ENCODE peak calls at places on chromosomes 5 and 9, in five cellular contexts. O is right cardiac atrium, X is H9, N is cardiac muscle cell, J is tibial nerve. S is an unnamed sample.

GRCh38 chr5:57209316-57210040 is 35.6 kb downstream of the GPBP1 start:
- DNase-seq in O (no peak), J (no peak), N (no peak), X (no peak), S (no peak)

GRCh38 chr9:134099123-134099761 is 31.4 kb upstream of the BRD3 start:
- DNase-seq in J (no peak), O (no peak), X (peak; percentile 71), N (peak; percentile 33), S (no peak)

GRCh38 chr9:130500340-130500771 is 55.6 kb downstream of the ASS1 start:
- DNase-seq in O (no peak), J (no peak), N (no peak), X (no peak), S (no peak)

GRCh38 chr5:141475625-141476131 is at the start of gene PCDHGC3:
- DNase-seq in N (peak; percentile 98), X (peak; percentile 94), J (peak; percentile 79), O (peak; percentile 96), S (peak; percentile 93)

GRCh38 chr5:3010953-3011763 is 259.7 kb upstream of the IRX2 start:
- DNase-seq in O (no peak), X (no peak), J (no peak), N (no peak), S (no peak)

GRCh38 chr9:98310752-98311392 is 55.4 kb upstream of the TBC1D2 start:
- DNase-seq in O (no peak), J (no peak), X (no peak), N (no peak), S (peak; percentile 18)

GRCh38 chr5:143119301-143119769 is 284.2 kb downstream of the NR3C1 start:
- DNase-seq in O (no peak), X (no peak), J (no peak), N (no peak), S (no peak)

GRCh38 chr5:72747826-72748225 is 68.6 kb upstream of the TNPO1 start:
- DNase-seq in J (no peak), X (no peak), N (peak; percentile 34), O (no peak), S (no peak)

GRCh38 chr5:172782169-172783039 is 11.4 kb upstream of the DUSP1 start:
- DNase-seq in N (peak; percentile 36), X (no peak), O (no peak), J (no peak), S (no peak)

GRCh38 chr5:128665747-128666355 is 127.8 kb upstream of the FBN2 start:
- DNase-seq in N (no peak), X (no peak), O (no peak), J (no peak), S (no peak)

GRCh38 chr9:136726631-136727191 is 14.3 kb downstream of the DIPK1B start:
- DNase-seq in J (no peak), X (no peak), N (no peak), O (peak; percentile 54), S (no peak)
- H3K4me1 ChIP-seq in J (peaks cover 23% of the 10 kb centered on the region), X (no peaks in the 10 kb centered on the region), N (peaks cover 13% of the 10 kb centered on the region), O (peaks cover 8% of the 10 kb centered on the region), S (peaks cover 44% of the 10 kb centered on the region)

GRCh38 chr9:125894566-125894965 is 147.4 kb downstream of the PBX3 start:
- DNase-seq in X (no peak), O (no peak), J (no peak), N (no peak), S (no peak)
- H3K4me1 ChIP-seq in X (peaks cover 2% of the 10 kb centered on the region), O (no peaks in the 10 kb centered on the region), J (peaks cover 7% of the 10 kb centered on the region), N (peaks cover 15% of the 10 kb centered on the region), S (no peaks in the 10 kb centered on the region)

GRCh38 chr9:115103746-115104477 is 14.0 kb downstream of the TNC start:
- DNase-seq in X (no peak), O (no peak), J (no peak), N (no peak), S (no peak)
- H3K4me1 ChIP-seq in X (peaks cover 2% of the 10 kb centered on the region), O (no peaks in the 10 kb centered on the region), J (no peaks in the 10 kb centered on the region), N (no peaks in the 10 kb centered on the region), S (no peaks in the 10 kb centered on the region)

GRCh38 chr9:112032009-112032408 is 135.4 kb downstream of the UGCG start:
- DNase-seq in O (no peak), X (no peak), J (no peak), N (no peak), S (no peak)
- H3K4me1 ChIP-seq in O (no peaks in the 10 kb centered on the region), X (peaks cover 3% of the 10 kb centered on the region), J (peaks cover 9% of the 10 kb centered on the region), N (peaks cover 22% of the 10 kb centered on the region), S (no peaks in the 10 kb centered on the region)

GRCh38 chr5:56077796-56078233 is 83.1 kb upstream of the IL6ST start:
- DNase-seq in N (no peak), J (no peak), X (no peak), O (no peak), S (no peak)
- H3K4me1 ChIP-seq in N (no peaks in the 10 kb centered on the region), J (peaks cover 10% of the 10 kb centered on the region), X (no peaks in the 10 kb centered on the region), O (no peaks in the 10 kb centered on the region), S (peaks cover 8% of the 10 kb centered on the region)